ENCODE peak calls at places on chromosome 3, in five cellular contexts. S, B, F, C and X are unnamed samples.

GRCh38 chr3:193951859-193952258 is 184.1 kb upstream of the HES1 start:
- DNase-seq in B (no peak), S (no peak), C (no peak), F (no peak), X (no peak)

GRCh38 chr3:43998841-43999805 is 242.6 kb upstream of the TOPAZ1 start:
- DNase-seq in F (no peak), B (peak), C (peak), S (peak), X (no peak)

GRCh38 chr3:141427764-141428163 is 59.1 kb upstream of the RASA2 start:
- DNase-seq in S (no peak), F (no peak), C (no peak), B (no peak), X (no peak)

GRCh38 chr3:147318900-147319299 is 87.4 kb downstream of the ZIC4 start:
- DNase-seq in S (no peak), B (no peak), F (no peak), C (no peak), X (no peak)

GRCh38 chr3:102163039-102163817 is 271.6 kb upstream of the ZPLD1 start:
- DNase-seq in B (peak), C (no peak), F (no peak), S (no peak), X (no peak)

GRCh38 chr3:31546152-31546551 is 13.4 kb downstream of the STT3B start:
- DNase-seq in F (no peak), S (no peak), C (no peak), B (no peak), X (no peak)

GRCh38 chr3:140822381-140823047 is 119.1 kb upstream of the SLC25A36 start:
- DNase-seq in C (no peak), F (no peak), B (no peak), S (no peak), X (no peak)

GRCh38 chr3:113751145-113751544 is 4.3 kb downstream of the ATP6V1A start:
- DNase-seq in B (no peak), S (no peak), F (no peak), C (no peak), X (no peak)

GRCh38 chr3:143951351-143951971 is 20.2 kb upstream of the DIPK2A start:
- DNase-seq in C (no peak), S (no peak), B (peak), F (peak), X (no peak)

GRCh38 chr3:61687206-61687605 is 125.8 kb downstream of the PTPRG start:
- DNase-seq in B (no peak), S (no peak), F (no peak), C (no peak), X (no peak)
- H3K4me3 ChIP-seq in B (no peak), S (no peak), F (no peak), C (no peak), X (no peak)

DNA sequence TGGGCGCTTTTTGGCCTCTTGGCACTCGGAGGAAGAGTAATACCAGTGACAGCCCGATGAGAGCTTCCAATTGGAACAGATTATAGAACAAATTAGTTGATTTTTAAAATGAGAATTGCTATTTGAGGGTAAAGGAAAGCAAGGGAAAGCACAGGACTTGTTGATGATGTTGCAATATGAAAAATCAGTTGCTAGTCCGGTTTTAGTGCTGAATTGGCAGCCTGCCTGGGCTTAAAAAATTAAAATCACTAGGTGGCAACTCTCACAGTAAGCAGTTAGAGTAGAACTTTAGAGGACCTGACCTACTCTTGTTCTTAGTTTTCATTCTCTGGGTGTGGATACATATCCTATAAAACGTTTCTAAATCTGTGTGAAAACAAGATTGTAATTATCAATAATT is 2.1 kb upstream of the SCAANT1 start:
- DNase-seq in S (no peak), C (no peak), B (no peak), F (no peak), X (peak)
- TF ChIP-seq CTCF in S (no peak), C (no peak), B (no peak), F (no peak), X (peak)

DNA sequence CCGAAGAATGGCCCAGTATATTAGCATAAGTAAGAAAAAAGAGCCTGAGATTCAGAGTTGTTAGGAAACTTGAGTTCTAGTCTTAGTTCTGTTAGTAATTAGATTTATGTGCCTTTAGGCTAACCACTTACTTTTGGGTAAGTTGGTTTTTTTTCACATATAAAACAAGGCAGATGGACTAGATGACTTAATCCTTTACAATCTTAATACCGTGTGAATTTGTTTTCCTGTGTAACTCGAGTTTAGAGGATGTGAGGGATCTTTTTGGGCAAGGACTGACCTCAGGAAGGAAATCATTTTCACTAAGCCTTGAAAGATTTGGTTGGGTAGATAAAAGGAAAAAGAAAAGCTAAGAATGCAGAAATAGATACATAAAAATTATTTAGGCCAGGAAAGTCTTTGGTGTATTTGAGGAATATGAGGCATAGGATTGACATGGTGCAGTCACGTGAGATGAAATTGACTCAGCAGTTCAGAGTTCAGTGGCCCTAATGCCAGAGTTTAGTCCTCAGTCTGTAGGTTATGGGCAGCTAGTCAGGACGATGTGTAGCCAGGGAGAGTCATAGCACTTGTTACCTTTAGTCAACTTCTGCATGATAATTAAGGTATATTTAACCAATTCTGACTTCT is 34.6 kb downstream of the PAK2 start:
- DNase-seq in B (no peak), C (no peak), F (no peak), S (no peak), X (no peak)
- H3K4me3 ChIP-seq in B (no peak), C (no peak), F (no peak), S (no peak), X (no peak)

GRCh38 chr3:130893240-130894129 is at the start of gene ATP2C1:
- DNase-seq in C (peak), B (peak), S (peak), F (peak), X (peak)

GRCh38 chr3:130895690-130896089 is 1.8 kb downstream of the ATP2C1 start:
- DNase-seq in S (no peak), F (no peak), C (no peak), B (no peak), X (no peak)

GRCh38 chr3:130894873-130895330 is 1.0 kb downstream of the ATP2C1 start:
- DNase-seq in C (no peak), F (no peak), S (no peak), B (no peak), X (no peak)

GRCh38 chr3:130892759-130893239 is 1.1 kb upstream of the ATP2C1 start:
- DNase-seq in C (peak), S (no peak), B (peak), F (peak), X (peak)

DNA sequence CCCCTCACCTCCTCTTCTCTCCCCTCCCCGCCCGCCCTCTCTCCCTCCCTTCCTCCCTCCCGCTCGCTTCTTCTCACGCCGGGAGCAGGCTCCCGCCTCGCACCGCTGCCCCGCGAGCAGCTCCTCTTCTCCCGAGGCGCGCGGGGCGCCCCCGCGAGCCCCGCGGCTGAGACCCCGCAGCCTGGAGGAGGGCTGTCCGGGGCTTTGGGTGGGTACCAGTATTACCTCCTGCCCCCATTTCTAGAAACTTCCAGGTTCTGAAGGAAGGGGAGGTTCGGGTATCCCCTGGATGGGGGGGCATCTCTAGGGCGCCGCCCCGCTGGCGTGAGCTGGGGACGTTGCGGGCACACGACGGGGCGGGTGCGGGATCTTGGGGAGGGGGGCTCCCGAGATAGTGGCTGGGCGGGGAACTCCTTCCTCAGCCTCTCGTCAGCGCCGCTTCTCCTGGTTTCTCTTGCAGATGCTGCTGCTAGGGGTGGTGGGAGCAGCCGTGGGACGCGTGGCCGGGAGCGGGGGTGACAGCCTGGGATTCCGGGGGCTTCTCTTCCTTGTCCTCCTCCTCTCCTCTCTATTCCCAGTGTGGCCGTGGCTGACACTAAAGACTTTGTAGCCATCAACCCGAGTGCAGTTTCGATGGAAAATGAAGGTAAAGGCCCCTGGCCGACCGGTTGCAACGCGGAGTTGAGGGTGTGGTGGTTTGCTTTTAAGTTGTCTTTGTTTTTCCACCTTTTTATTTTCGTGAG is 417 bp downstream of the ATP2C1 start:
- DNase-seq in B (peak), F (peak), S (peak), C (no peak), X (no peak)
- TF ChIP-seq CTCF in B (peak), F (no peak), S (no peak), C (no peak), X (no peak)

DNA sequence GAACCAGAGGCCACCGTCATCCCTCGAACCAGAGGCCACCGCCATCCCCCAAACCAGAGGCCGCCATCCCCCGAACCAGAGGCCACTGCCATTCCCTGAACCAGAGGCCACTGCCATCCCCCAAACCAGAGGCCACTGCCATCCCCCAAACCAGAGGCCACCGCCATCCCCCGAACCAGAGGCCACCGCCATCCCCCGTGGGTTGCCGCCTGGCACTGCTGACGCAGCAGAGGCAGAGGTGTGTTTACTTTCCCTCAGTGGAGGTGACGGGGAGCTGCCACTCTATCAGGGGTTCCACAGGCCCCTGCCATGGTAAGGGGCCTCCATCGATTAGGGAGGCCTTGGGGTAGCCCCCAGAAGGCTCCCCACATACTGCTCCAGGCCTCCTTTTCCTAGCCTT is 1.5 kb downstream of the IQSEC1 start:
- DNase-seq in F (no peak), B (no peak), C (no peak), S (no peak), X (no peak)
- H3K4me3 ChIP-seq in F (no peak), B (no peak), C (peak), S (no peak), X (no peak)

DNA sequence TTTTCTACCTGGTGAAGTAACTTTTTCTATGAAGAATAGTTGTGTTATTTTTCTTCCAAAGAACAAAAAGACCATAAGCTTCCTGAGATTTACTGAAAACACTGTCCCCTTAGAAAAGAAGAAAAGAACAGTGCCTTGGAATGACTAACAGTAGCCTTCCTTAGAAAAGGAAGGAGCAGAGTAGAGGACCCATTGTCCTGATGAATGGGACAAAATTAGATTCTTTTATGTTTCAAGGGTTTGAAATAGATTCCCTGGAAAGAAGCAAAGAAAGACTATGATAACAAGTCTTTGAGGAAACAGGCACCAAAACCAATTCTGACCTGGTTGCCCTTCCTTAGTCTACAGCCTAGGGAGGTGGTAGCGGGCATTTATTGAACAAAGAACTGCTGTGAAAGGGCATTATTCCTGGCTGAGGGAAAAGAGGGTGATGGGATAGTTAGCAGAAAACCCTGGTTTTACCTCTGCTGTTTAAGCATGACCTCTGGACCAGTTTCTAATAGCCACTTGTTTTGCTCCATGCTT is 1024.8 kb downstream of the TBL1XR1 start:
- DNase-seq in S (no peak), B (no peak), F (no peak), C (no peak), X (no peak)
- TF ChIP-seq CTCF in S (no peak), B (no peak), F (no peak), C (no peak), X (no peak)

GRCh38 chr3:137008976-137009375 is 51.2 kb downstream of the IL20RB start:
- DNase-seq in F (no peak), S (no peak), B (no peak), C (no peak), X (no peak)

GRCh38 chr3:137013955-137014688 is 56.3 kb downstream of the IL20RB start:
- DNase-seq in F (peak), B (peak), S (peak), C (peak), X (peak)

GRCh38 chr3:137010137-137010536 is 52.4 kb downstream of the IL20RB start:
- DNase-seq in B (no peak), F (no peak), S (no peak), C (no peak), X (no peak)

DNA sequence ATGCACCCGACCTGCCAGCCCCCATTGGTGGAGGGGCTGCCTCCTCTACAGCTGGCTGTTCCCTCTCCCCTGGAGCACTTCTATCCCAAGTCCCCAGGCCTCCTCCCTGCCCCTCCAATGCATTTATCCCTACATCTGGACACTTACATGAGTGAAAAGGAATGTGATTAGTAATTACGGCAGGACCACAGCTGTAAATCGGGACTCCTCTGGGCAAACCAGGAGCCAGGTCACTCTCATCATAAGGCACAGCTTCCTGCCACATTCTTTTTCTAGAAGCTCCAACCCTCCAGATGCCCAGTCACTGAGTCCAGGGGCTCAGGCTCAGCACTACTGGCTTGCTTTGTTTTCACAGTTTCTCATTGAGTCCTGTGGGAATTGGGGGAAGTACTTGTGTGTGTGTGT is 54.3 kb downstream of the IL20RB start:
- DNase-seq in F (no peak), B (peak), C (no peak), S (no peak), X (no peak)
- H3K4me3 ChIP-seq in F (no peak), B (no peak), C (no peak), S (no peak), X (no peak)

GRCh38 chr3:32968367-32969087 is 17.1 kb downstream of the CCR4 start:
- DNase-seq in F (no peak), S (no peak), B (no peak), C (no peak), X (no peak)
- TF ChIP-seq CTCF in F (no peak), S (no peak), B (no peak), C (no peak), X (no peak)

DNA sequence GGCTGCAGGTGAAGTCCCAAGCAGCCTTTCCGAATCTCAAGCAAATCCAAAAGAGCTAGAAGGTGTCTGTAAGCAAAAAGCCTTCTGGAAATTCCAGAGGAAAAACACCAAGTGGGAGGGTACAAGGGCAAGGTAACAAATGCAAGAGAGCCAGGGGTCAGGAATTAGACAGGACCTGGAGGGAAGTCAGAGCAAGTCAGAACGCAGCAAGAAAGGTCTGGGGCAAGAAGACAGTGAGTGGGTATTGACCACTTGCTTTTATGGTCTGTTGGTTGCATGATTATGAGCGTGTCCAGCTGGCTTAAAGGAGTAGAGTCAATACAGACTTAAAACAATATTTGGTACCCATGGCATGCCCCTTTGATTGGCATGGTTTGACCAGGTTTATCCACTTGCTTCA is 66.7 kb upstream of the OXTR start:
- DNase-seq in C (no peak), S (no peak), B (no peak), F (no peak), X (no peak)
- H3K4me3 ChIP-seq in C (no peak), S (no peak), B (no peak), F (no peak), X (no peak)